ENCODE peak calls at places on chromosomes 3 and 15, in four cellular contexts. G is H9, U is AG09309, I is HL-60. Z is an unnamed sample.
A peak's percentile ranks its signal among the peaks of the same experiment; 100 is the strongest.

GRCh38 chr3:194494951-194495374 is 8.2 kb upstream of the ATP13A3 start:
- DNase-seq in G (no peak), I (no peak), U (no peak), Z (no peak)

GRCh38 chr15:62896969-62897486 is 145.5 kb upstream of the TPM1 start:
- DNase-seq in G (no peak), I (no peak), U (peak; percentile 95), Z (peak; percentile 83)

GRCh38 chr15:61131598-61131954 is 97.5 kb downstream of the RORA start:
- DNase-seq in G (no peak), U (no peak), I (no peak), Z (no peak)

GRCh38 chr3:56118968-56119367 is 349.3 kb downstream of the ERC2 start:
- DNase-seq in G (no peak), U (no peak), I (no peak), Z (no peak)

GRCh38 chr15:31461375-31461774 is 134.7 kb downstream of the KLF13 start:
- DNase-seq in I (no peak), U (no peak), G (peak; percentile 4), Z (no peak)

GRCh38 chr3:170811515-170811914 is 58.5 kb downstream of the RPL22L1 start:
- DNase-seq in U (no peak), G (no peak), I (no peak), Z (no peak)

GRCh38 chr3:139793408-139793807 is 115.6 kb upstream of the NMNAT3 start:
- DNase-seq in I (no peak), G (no peak), U (no peak), Z (no peak)

GRCh38 chr15:78225783-78226541 is 8.4 kb downstream of the ACSBG1 start:
- DNase-seq in G (no peak), I (no peak), U (no peak), Z (no peak)

GRCh38 chr3:177144922-177145321 is 52.4 kb downstream of the TBL1XR1 start:
- DNase-seq in U (no peak), G (no peak), I (no peak), Z (no peak)

GRCh38 chr15:60299452-60300047 is 98.2 kb downstream of the ANXA2 start:
- DNase-seq in G (peak; percentile 63), I (no peak), U (no peak), Z (no peak)

GRCh38 chr3:36965440-36965839 is 20.6 kb upstream of the TRANK1 start:
- DNase-seq in G (peak; percentile 69), I (no peak), U (no peak), Z (no peak)

GRCh38 chr3:55704521-55704920 is 217.4 kb upstream of the WNT5A start:
- DNase-seq in U (no peak), I (no peak), G (no peak), Z (no peak)

GRCh38 chr15:87792250-87793030 is 464.1 kb downstream of the NTRK3 start:
- DNase-seq in G (no peak), I (no peak), U (no peak), Z (no peak)

GRCh38 chr3:61683409-61684261 is 122.3 kb downstream of the PTPRG start:
- DNase-seq in G (no peak), I (no peak), U (no peak), Z (no peak)

GRCh38 chr3:158539414-158540014 is 31.5 kb upstream of the MLF1 start:
- DNase-seq in G (no peak), I (peak; percentile 5), U (no peak), Z (no peak)

GRCh38 chr3:106160396-106160795 is 291.6 kb upstream of the CBLB start:
- DNase-seq in G (no peak), U (no peak), I (no peak), Z (no peak)

GRCh38 chr3:189308594-189308993 is 136.8 kb downstream of the TPRG1 start:
- DNase-seq in U (no peak), G (no peak), I (no peak), Z (no peak)

GRCh38 chr3:56987238-56987932 is 73.1 kb upstream of the SPATA12 start:
- DNase-seq in G (peak; percentile 63), I (no peak), U (no peak), Z (no peak)

GRCh38 chr15:34246276-34247010 is 21.6 kb downstream of the EMC4 start:
- DNase-seq in I (no peak), U (no peak), G (no peak), Z (no peak)

GRCh38 chr15:77810180-77810579 is 177.5 kb upstream of the LINGO1 start:
- DNase-seq in G (no peak), I (no peak), U (no peak), Z (no peak)

GRCh38 chr3:185024966-185025365 is 127.9 kb downstream of the C3orf70 start:
- DNase-seq in U (no peak), I (no peak), G (no peak), Z (no peak)

GRCh38 chr3:38139191-38139590 is 730 bp downstream of the MYD88 start:
- DNase-seq in G (no peak), I (no peak), U (no peak), Z (peak; percentile 52)

GRCh38 chr15:79849789-79850188 is 47.0 kb downstream of the MTHFS start:
- DNase-seq in G (peak; percentile 60), U (no peak), I (no peak), Z (no peak)

GRCh38 chr15:98505611-98506031 is 142.7 kb upstream of the IGF1R start:
- DNase-seq in U (no peak), G (no peak), I (no peak), Z (no peak)

GRCh38 chr15:98503970-98504369 is 144.4 kb upstream of the IGF1R start:
- DNase-seq in G (no peak), I (peak; percentile 61), U (peak; percentile 54), Z (no peak)

GRCh38 chr15:98504998-98505397 is 143.3 kb upstream of the IGF1R start:
- DNase-seq in G (no peak), I (no peak), U (no peak), Z (no peak)

GRCh38 chr15:98506172-98506571 is 142.2 kb upstream of the IGF1R start:
- DNase-seq in I (no peak), U (no peak), G (no peak), Z (no peak)

DNA sequence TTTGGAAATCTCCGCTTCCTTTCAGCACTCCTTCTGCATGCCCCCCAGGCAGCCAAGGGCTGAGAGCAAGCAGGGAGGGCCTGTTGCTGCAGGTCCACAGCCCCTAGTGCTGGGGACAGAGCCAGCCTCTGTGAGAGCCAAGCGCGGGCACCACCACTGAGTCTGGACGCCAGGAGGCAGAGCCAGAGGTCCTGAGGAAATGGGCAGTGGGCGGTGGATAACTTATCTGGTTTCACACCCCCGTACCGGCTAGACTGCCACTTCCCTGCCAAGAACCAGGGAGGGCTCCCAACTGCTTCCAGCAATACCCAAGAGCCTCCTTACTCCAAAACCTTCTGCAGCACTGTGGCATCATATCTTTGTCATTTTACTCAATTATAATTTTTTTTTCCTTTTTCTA is 141.6 kb upstream of the IGF1R start:
- DNase-seq in G (no peak), I (no peak), U (no peak), Z (no peak)
- TF ChIP-seq CTCF in G (no peak), I (no peak), U (no peak), Z (no peak)

DNA sequence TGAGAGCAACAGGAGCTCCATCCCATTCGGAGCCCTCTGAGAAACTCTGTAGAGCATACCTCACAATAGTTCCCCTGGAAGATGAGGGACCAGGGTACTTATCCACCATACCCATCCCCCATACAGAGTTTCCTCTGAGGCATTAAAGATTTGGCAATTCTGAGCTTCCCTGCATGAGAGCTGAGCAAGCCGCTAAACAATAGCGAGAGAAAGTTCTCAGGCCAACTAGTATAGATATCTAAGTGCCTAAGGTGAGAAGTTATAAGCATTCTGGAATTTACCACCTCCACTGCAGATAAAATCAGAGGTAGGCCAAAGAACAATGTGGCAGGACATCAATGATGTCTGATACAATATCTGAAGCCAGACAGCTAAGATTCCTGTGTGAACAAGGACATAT is 129.1 kb upstream of the MBNL1 start:
- DNase-seq in I (no peak), U (no peak), G (no peak), Z (no peak)
- TF ChIP-seq CTCF in I (no peak), U (no peak), G (no peak), Z (no peak)

GRCh38 chr3:178422406-178422805 is 113.8 kb upstream of the KCNMB2 start:
- DNase-seq in I (no peak), U (no peak), G (no peak), Z (no peak)
- TF ChIP-seq CTCF in I (no peak), U (no peak), G (peak; percentile 31), Z (peak; percentile 20)

GRCh38 chr3:17515445-17516227 is 226.8 kb downstream of the TBC1D5 start:
- DNase-seq in G (no peak), I (no peak), U (no peak), Z (no peak)

GRCh38 chr3:17510265-17510664 is 232.2 kb downstream of the TBC1D5 start:
- DNase-seq in U (no peak), I (no peak), G (no peak), Z (no peak)

GRCh38 chr3:17518189-17519059 is 224.0 kb downstream of the TBC1D5 start:
- DNase-seq in U (no peak), G (peak; percentile 55), I (no peak), Z (no peak)

GRCh38 chr3:17514597-17514996 is 227.8 kb downstream of the TBC1D5 start:
- DNase-seq in I (no peak), U (no peak), G (no peak), Z (no peak)
- TF ChIP-seq CTCF in I (no peak), U (no peak), G (no peak), Z (no peak)

GRCh38 chr3:133939496-133939835 is 43.8 kb upstream of the RAB6B start:
- DNase-seq in U (no peak), I (no peak), G (peak; percentile 0), Z (peak; percentile 45)

GRCh38 chr3:133937061-133937686 is 41.5 kb upstream of the RAB6B start:
- DNase-seq in G (peak; percentile 22), I (no peak), U (no peak), Z (peak; percentile 37)

GRCh38 chr3:133940536-133940935 is 44.9 kb upstream of the RAB6B start:
- DNase-seq in U (no peak), G (peak; percentile 8), I (no peak), Z (no peak)

GRCh38 chr3:133937756-133938601 is 42.3 kb upstream of the RAB6B start:
- DNase-seq in G (peak; percentile 20), I (no peak), U (peak; percentile 73), Z (peak; percentile 45)

DNA sequence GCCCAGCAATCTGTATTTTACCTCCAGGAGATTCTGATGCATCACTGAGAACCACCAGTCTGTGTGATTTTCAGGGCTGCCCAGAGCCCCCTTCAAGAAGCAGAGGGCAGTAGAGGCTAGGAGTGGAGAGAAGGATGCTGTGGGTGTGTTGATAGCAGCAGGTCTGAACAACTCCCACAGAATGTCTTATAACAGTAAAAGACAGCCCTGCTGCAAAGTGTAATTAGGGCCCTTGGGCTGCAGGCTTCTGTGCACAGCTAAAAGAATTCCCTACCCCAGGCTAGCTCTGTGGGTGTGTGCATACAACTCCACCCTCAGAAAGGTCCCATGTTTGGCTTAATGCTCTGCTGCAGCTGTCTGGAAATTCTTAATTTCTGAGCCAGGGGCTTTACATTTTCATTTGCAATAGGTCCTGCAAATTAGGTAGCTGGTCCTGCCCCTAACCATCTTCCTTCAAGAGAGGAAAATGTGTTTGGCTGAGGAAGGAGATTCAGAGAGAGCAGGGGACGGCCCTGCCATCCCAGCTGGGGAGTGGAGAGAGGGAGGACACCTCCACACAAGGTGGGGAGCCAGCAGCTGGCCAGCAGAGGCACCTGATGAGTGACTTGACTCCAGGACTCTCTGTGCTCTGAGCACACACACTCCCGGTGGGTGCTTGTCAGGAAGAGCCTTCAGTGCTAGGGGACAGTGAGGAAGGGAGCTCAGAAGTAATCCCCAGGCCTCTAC is 43.3 kb upstream of the RAB6B start:
- DNase-seq in U (no peak), G (peak; percentile 23), I (no peak), Z (peak; percentile 48)
- TF ChIP-seq CTCF in U (no peak), G (peak; percentile 21), I (no peak), Z (no peak)